ENCODE peak calls at places on chromosomes 2 and 18, in eight cellular contexts. V is SHP77, B is iPS-NIHi11, C is cardiac septum, Y is osteocyte, K is ELR, O is NCI-H1092 treated with DMSO at 0.1 percent for 48 hours, P is Right ventricle myocardium superior. D is an unnamed sample.

GRCh38 chr18:63613420-63613819 is 26.3 kb downstream of the SERPINB13 start:
- DNase-seq in P (no peak), K (no peak), B (no peak), C (no peak), O (no peak), V (no peak), Y (no peak), D (peak)

GRCh38 chr2:174561283-174562275 is 36.0 kb downstream of the WIPF1 start:
- DNase-seq in Y (no peak), C (peak), V (no peak), K (no peak), O (peak), B (no peak), P (peak), D (no peak)

GRCh38 chr2:54575379-54575888 is 119.3 kb downstream of the SPTBN1 start:
- DNase-seq in Y (no peak), V (no peak), O (no peak), K (peak), P (no peak), C (no peak), B (no peak), D (no peak)

GRCh38 chr2:72561621-72562318 is 264.1 kb downstream of the EXOC6B start:
- DNase-seq in K (peak), V (no peak), P (no peak), C (no peak), Y (no peak), O (no peak), B (no peak), D (no peak)

GRCh38 chr18:12307871-12308385 is at the start of gene TUBB6:
- DNase-seq in O (no peak), P (peak), K (peak), C (peak), B (peak), Y (peak), V (no peak), D (no peak)

GRCh38 chr18:37322497-37323035 is 243.0 kb downstream of the CELF4 start:
- DNase-seq in Y (no peak), B (peak), C (no peak), O (peak), V (peak), P (no peak), K (peak), D (no peak)

GRCh38 chr2:98027535-98027934 is 31.8 kb upstream of the TMEM131 start:
- DNase-seq in C (no peak), O (no peak), Y (peak), P (no peak), K (no peak), B (no peak), V (no peak), D (no peak)

GRCh38 chr2:240139011-240139441 is 1.4 kb downstream of the OTOS start:
- DNase-seq in C (peak), O (no peak), Y (no peak), B (no peak), K (no peak), V (no peak), P (peak), D (no peak)

GRCh38 chr2:8579686-8580085 is 102.2 kb upstream of the ID2 start:
- DNase-seq in V (no peak), Y (peak), P (no peak), B (no peak), O (no peak), C (no peak), K (no peak), D (no peak)

GRCh38 chr2:158738363-158738762 is 56.8 kb upstream of the DAPL1 start:
- DNase-seq in P (no peak), B (no peak), V (no peak), Y (no peak), C (no peak), O (no peak), K (no peak), D (no peak)

GRCh38 chr2:187544371-187545080 is 9.7 kb downstream of the TFPI start:
- DNase-seq in B (no peak), P (peak), C (no peak), K (no peak), V (no peak), O (no peak), Y (no peak), D (no peak)

GRCh38 chr18:63890950-63891304 is 3.4 kb downstream of the SERPINB2 start:
- DNase-seq in P (no peak), Y (no peak), K (peak), V (peak), B (no peak), C (no peak), O (peak), D (no peak)

GRCh38 chr18:13566941-13567762 is 159.2 kb downstream of the FAM210A start:
- DNase-seq in Y (no peak), B (no peak), P (peak), C (no peak), V (no peak), O (no peak), K (no peak), D (no peak)

GRCh38 chr2:158600155-158600802 is 143.5 kb downstream of the PKP4 start:
- DNase-seq in B (no peak), K (peak), C (peak), O (no peak), P (peak), Y (no peak), V (no peak), D (no peak)

GRCh38 chr2:50957880-50958279 is 74.1 kb downstream of the NRXN1 start:
- DNase-seq in B (no peak), Y (no peak), K (no peak), V (no peak), O (no peak), P (no peak), C (no peak), D (no peak)